ENCODE peak calls at places on chromosome 16, in four cellular contexts. C is NCI-H774, G is iPS DF 6.9, U is right atrium auricular region. L is an unnamed sample.

GRCh38 chr16:82603784-82604411 is 22.9 kb upstream of the CDH13 start:
- DNase-seq in C (no peak), G (no peak), U (no peak), L (peak; percentile 29)

GRCh38 chr16:19105131-19105530 is 8.6 kb upstream of the ITPRIPL2 start:
- DNase-seq in C (no peak), G (no peak), U (no peak), L (no peak)

GRCh38 chr16:49969356-49970030 is 55.5 kb upstream of the CNEP1R1 start:
- DNase-seq in C (peak; percentile 29), G (no peak), U (no peak), L (no peak)

GRCh38 chr16:31270795-31271194 is 11.0 kb downstream of the ITGAM start:
- DNase-seq in C (no peak), G (no peak), U (no peak), L (no peak)

GRCh38 chr16:63311313-63311712 is 1275.1 kb upstream of the CDH8 start:
- DNase-seq in C (no peak), G (no peak), U (no peak), L (no peak)

GRCh38 chr16:15820837-15821236 is 36.0 kb downstream of the MYH11 start:
- DNase-seq in C (no peak), G (no peak), U (no peak), L (no peak)

GRCh38 chr16:85522842-85523601 is 90.1 kb upstream of the GSE1 start:
- DNase-seq in C (no peak), G (no peak), U (no peak), L (peak; percentile 43)

GRCh38 chr16:380837-381787 is 666 bp downstream of the PGAP6 start:
- DNase-seq in C (no peak), G (no peak), U (no peak), L (peak; percentile 55)

GRCh38 chr16:53744449-53744848 is 40.5 kb downstream of the FTO start:
- DNase-seq in C (no peak), G (no peak), U (no peak), L (no peak)

GRCh38 chr16:85162478-85163277 is 50.4 kb upstream of the CIBAR2 start:
- DNase-seq in C (no peak), G (no peak), U (peak; percentile 84), L (peak; percentile 41)

GRCh38 chr16:87790278-87791023 is 24.7 kb upstream of the KLHDC4 start:
- DNase-seq in C (no peak), G (no peak), U (no peak), L (no peak)

GRCh38 chr16:65534121-65534528 is 412.3 kb upstream of the CDH11 start:
- DNase-seq in C (no peak), G (no peak), U (no peak), L (no peak)

L was measured in colonic mucosa.